ENCODE peak calls at places on chromosomes 1 and 21, in six cellular contexts. Z is PC-3, L is Caco-2, T is K562, W is PC-9, X is hepatocyte. C is an unnamed sample. For H3K36me3 and H3K27me3, the result is how much of the 10 kb centered on the place peaks cover.

GRCh38 chr1:60503216-60503615 is 429.6 kb upstream of the C1orf87 start:
- DNase-seq in X (no peak), Z (no peak), L (no peak), T (no peak), W (no peak), C (no peak)

GRCh38 chr1:54367613-54368012 is 38.6 kb downstream of the SSBP3 start:
- DNase-seq in X (no peak), T (no peak), W (peak), Z (peak), L (no peak), C (no peak)

GRCh38 chr1:211928993-211929637 is 98.6 kb upstream of the LPGAT1 start:
- DNase-seq in Z (peak), L (peak), T (peak), X (peak), W (peak), C (no peak)

GRCh38 chr1:9836632-9836960 is 12.8 kb upstream of the CLSTN1 start:
- DNase-seq in Z (no peak), X (no peak), L (no peak), T (no peak), W (no peak), C (no peak)

GRCh38 chr21:37006243-37006520 is 320 bp upstream of the RIPPLY3 start:
- DNase-seq in X (peak), W (no peak), L (no peak), Z (no peak), T (no peak), C (no peak)

GRCh38 chr1:164914208-164914607 is 355.2 kb downstream of the PBX1 start:
- DNase-seq in Z (peak), T (no peak), X (peak), W (peak), L (peak), C (no peak)

GRCh38 chr1:232250838-232251237 is 379.1 kb downstream of the SIPA1L2 start:
- DNase-seq in L (no peak), X (no peak), T (no peak), Z (no peak), W (no peak), C (no peak)

GRCh38 chr1:167721617-167722151 is at the start of gene MPZL1:
- DNase-seq in L (peak), Z (peak), W (peak), T (peak), X (peak), C (peak)

GRCh38 chr1:156480411-156481192 is 20.0 kb downstream of the MEF2D start:
- DNase-seq in Z (no peak), L (peak), X (peak), W (peak), T (peak), C (peak)

GRCh38 chr1:240860023-240860422 is 248.1 kb upstream of the GREM2 start:
- DNase-seq in Z (no peak), W (no peak), T (no peak), X (no peak), L (no peak), C (no peak)

GRCh38 chr1:71093938-71094337 is 13.1 kb upstream of the ZRANB2 start:
- DNase-seq in T (peak), L (no peak), W (no peak), X (no peak), Z (peak), C (no peak)

GRCh38 chr21:45516671-45517151 is 25.5 kb downstream of the SLC19A1 start:
- DNase-seq in X (no peak), Z (no peak), L (no peak), W (no peak), T (no peak), C (no peak)

GRCh38 chr1:41407666-41408252 is 46.5 kb downstream of the FOXO6 start:
- DNase-seq in Z (no peak), X (no peak), L (no peak), W (peak), T (no peak), C (peak)

GRCh38 chr1:1874901-1875300 is 16.0 kb downstream of the GNB1 start:
- DNase-seq in W (no peak), Z (no peak), L (no peak), X (no peak), T (no peak), C (no peak)
- H3K36me3 ChIP-seq in W (under half), Z (half or more), L (under half), X (under half), T (half or more), C (under half)

DNA sequence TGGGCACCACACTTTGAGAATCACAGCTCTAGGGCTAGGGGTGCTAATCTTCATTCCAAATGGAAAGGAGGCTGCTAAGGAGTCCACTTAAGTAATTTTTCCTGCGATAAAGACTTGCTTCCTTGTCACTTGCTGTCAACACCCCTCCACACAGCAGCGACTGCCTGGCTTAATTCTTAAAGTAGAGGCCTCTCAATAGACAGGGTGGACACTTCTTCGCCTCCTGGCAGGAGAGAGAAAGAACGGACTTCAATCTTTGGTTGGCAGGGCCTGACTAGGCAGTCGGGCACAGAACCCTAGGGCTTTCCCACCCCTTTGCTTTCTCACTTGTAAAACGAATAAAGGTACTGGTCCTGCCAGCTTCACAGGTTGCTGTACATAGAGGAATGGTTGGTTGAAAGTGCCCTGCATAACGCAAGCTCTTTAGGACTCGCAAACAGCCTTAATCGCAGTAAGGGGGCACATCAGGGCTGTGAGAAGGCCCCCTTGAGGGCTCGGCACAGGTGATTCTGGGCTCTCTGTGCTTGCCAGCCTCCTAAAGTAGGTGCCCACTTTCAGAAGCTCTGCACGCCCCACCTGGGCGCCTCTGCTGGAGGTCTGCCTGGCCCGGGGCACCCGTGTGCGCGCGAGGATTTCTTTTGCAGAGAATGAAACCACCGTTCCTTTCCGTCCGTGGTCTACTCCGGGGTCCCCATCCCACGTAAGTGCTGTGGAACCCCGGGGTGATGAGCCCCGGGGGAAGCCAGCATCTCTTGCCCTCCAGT is 47.6 kb upstream of the CD34 start:
- DNase-seq in Z (no peak), T (no peak), W (no peak), X (no peak), L (no peak), C (peak)
- H3K4me3 ChIP-seq in Z (no peak), T (no peak), W (no peak), X (peak), L (no peak), C (peak)

GRCh38 chr1:20336105-20336605 is 45.5 kb downstream of the VWA5B1 start:
- DNase-seq in X (no peak), T (no peak), Z (no peak), L (no peak), W (no peak), C (no peak)
- H3K27me3 ChIP-seq in X (under half), T (under half), Z (under half), L (under half), W (under half), C (under half)

GRCh38 chr1:47725732-47726495 is 271.3 kb downstream of the TRABD2B start:
- DNase-seq in W (peak), L (peak), T (peak), X (peak), Z (peak), C (peak)
- H3K36me3 ChIP-seq in W (under half), L (under half), T (under half), X (under half), Z (under half), C (under half)

C was measured in H7.